ENCODE peak calls at places on chromosomes 13 and 19, in six cellular contexts. One of them, this sample, is unnamed.

GRCh38 chr19:11279505-11280236 is 16.3 kb upstream of the TSPAN16 start:
- DNase-seq in osteocyte: no peak
- DNase-seq in LHCN-M2: peak
- DNase-seq in stimulated activated CD8-positive, alpha-beta memory T cell treated with anti-CD3 and anti-CD28 coated beads, Interleukin-15, amount 100 ng/mL, for 24 hours: no peak
- DNase-seq in OCI-LY7: peak
- DNase-seq in RPMI7951: peak
- DNase-seq in this sample: peak

GRCh38 chr19:15213715-15214381 is 13.1 kb upstream of the NOTCH3 start:
- DNase-seq in osteocyte: no peak
- DNase-seq in LHCN-M2: peak
- DNase-seq in stimulated activated CD8-positive, alpha-beta memory T cell treated with anti-CD3 and anti-CD28 coated beads, Interleukin-15, amount 100 ng/mL, for 24 hours: no peak
- DNase-seq in OCI-LY7: no peak
- DNase-seq in RPMI7951: no peak
- DNase-seq in this sample: no peak

GRCh38 chr13:36789061-36789460 is 30.0 kb upstream of the RFXAP start:
- DNase-seq in osteocyte: no peak
- DNase-seq in LHCN-M2: no peak
- DNase-seq in stimulated activated CD8-positive, alpha-beta memory T cell treated with anti-CD3 and anti-CD28 coated beads, Interleukin-15, amount 100 ng/mL, for 24 hours: no peak
- DNase-seq in OCI-LY7: no peak
- DNase-seq in RPMI7951: no peak
- DNase-seq in this sample: peak

GRCh38 chr13:27001705-27002104 is 169.9 kb downstream of the USP12 start:
- DNase-seq in osteocyte: no peak
- DNase-seq in LHCN-M2: no peak
- DNase-seq in stimulated activated CD8-positive, alpha-beta memory T cell treated with anti-CD3 and anti-CD28 coated beads, Interleukin-15, amount 100 ng/mL, for 24 hours: no peak
- DNase-seq in OCI-LY7: peak
- DNase-seq in RPMI7951: no peak
- DNase-seq in this sample: no peak

GRCh38 chr13:93753639-93754038 is 527.0 kb downstream of the GPC6 start:
- DNase-seq in osteocyte: no peak
- DNase-seq in LHCN-M2: no peak
- DNase-seq in stimulated activated CD8-positive, alpha-beta memory T cell treated with anti-CD3 and anti-CD28 coated beads, Interleukin-15, amount 100 ng/mL, for 24 hours: no peak
- DNase-seq in OCI-LY7: no peak
- DNase-seq in RPMI7951: no peak
- DNase-seq in this sample: no peak

GRCh38 chr19:55482967-55483671 is 1.9 kb upstream of the NAT14 start:
- DNase-seq in osteocyte: no peak
- DNase-seq in LHCN-M2: no peak
- DNase-seq in stimulated activated CD8-positive, alpha-beta memory T cell treated with anti-CD3 and anti-CD28 coated beads, Interleukin-15, amount 100 ng/mL, for 24 hours: no peak
- DNase-seq in OCI-LY7: no peak
- DNase-seq in RPMI7951: no peak
- DNase-seq in this sample: no peak

GRCh38 chr19:41860419-41861097 is 503 bp downstream of the RPS19 start:
- DNase-seq in osteocyte: no peak
- DNase-seq in LHCN-M2: no peak
- DNase-seq in stimulated activated CD8-positive, alpha-beta memory T cell treated with anti-CD3 and anti-CD28 coated beads, Interleukin-15, amount 100 ng/mL, for 24 hours: no peak
- DNase-seq in OCI-LY7: peak
- DNase-seq in RPMI7951: no peak
- DNase-seq in this sample: no peak

GRCh38 chr13:71587778-71588177 is 279.2 kb downstream of the DACH1 start:
- DNase-seq in osteocyte: no peak
- DNase-seq in LHCN-M2: no peak
- DNase-seq in stimulated activated CD8-positive, alpha-beta memory T cell treated with anti-CD3 and anti-CD28 coated beads, Interleukin-15, amount 100 ng/mL, for 24 hours: no peak
- DNase-seq in OCI-LY7: no peak
- DNase-seq in RPMI7951: no peak
- DNase-seq in this sample: no peak

GRCh38 chr19:30437869-30438268 is 65.7 kb downstream of the ZNF536 start:
- DNase-seq in osteocyte: no peak
- DNase-seq in LHCN-M2: no peak
- DNase-seq in stimulated activated CD8-positive, alpha-beta memory T cell treated with anti-CD3 and anti-CD28 coated beads, Interleukin-15, amount 100 ng/mL, for 24 hours: no peak
- DNase-seq in OCI-LY7: no peak
- DNase-seq in RPMI7951: no peak
- DNase-seq in this sample: no peak

GRCh38 chr19:3249408-3249807 is 24.9 kb downstream of the CELF5 start:
- DNase-seq in osteocyte: no peak
- DNase-seq in LHCN-M2: no peak
- DNase-seq in stimulated activated CD8-positive, alpha-beta memory T cell treated with anti-CD3 and anti-CD28 coated beads, Interleukin-15, amount 100 ng/mL, for 24 hours: no peak
- DNase-seq in OCI-LY7: peak
- DNase-seq in RPMI7951: peak
- DNase-seq in this sample: peak

GRCh38 chr19:30420881-30421280 is 48.7 kb downstream of the ZNF536 start:
- DNase-seq in osteocyte: peak
- DNase-seq in LHCN-M2: no peak
- DNase-seq in stimulated activated CD8-positive, alpha-beta memory T cell treated with anti-CD3 and anti-CD28 coated beads, Interleukin-15, amount 100 ng/mL, for 24 hours: no peak
- DNase-seq in OCI-LY7: no peak
- DNase-seq in RPMI7951: no peak
- DNase-seq in this sample: no peak

GRCh38 chr13:113921763-113922162 is 52.1 kb downstream of the C13orf46 start:
- DNase-seq in osteocyte: no peak
- DNase-seq in LHCN-M2: no peak
- DNase-seq in stimulated activated CD8-positive, alpha-beta memory T cell treated with anti-CD3 and anti-CD28 coated beads, Interleukin-15, amount 100 ng/mL, for 24 hours: no peak
- DNase-seq in OCI-LY7: no peak
- DNase-seq in RPMI7951: no peak
- DNase-seq in this sample: no peak

GRCh38 chr13:67341406-67341805 is 111.3 kb upstream of the PCDH9 start:
- DNase-seq in osteocyte: no peak
- DNase-seq in LHCN-M2: no peak
- DNase-seq in stimulated activated CD8-positive, alpha-beta memory T cell treated with anti-CD3 and anti-CD28 coated beads, Interleukin-15, amount 100 ng/mL, for 24 hours: no peak
- DNase-seq in OCI-LY7: no peak
- DNase-seq in RPMI7951: no peak
- DNase-seq in this sample: no peak

GRCh38 chr19:53037101-53038097 is 7.1 kb upstream of the ERVV-2 start:
- DNase-seq in osteocyte: peak
- DNase-seq in LHCN-M2: peak
- DNase-seq in stimulated activated CD8-positive, alpha-beta memory T cell treated with anti-CD3 and anti-CD28 coated beads, Interleukin-15, amount 100 ng/mL, for 24 hours: no peak
- DNase-seq in OCI-LY7: no peak
- DNase-seq in RPMI7951: peak
- DNase-seq in this sample: no peak

GRCh38 chr19:35592226-35592625 is 6.3 kb downstream of the PMIS2 start:
- DNase-seq in osteocyte: no peak
- DNase-seq in LHCN-M2: peak
- DNase-seq in stimulated activated CD8-positive, alpha-beta memory T cell treated with anti-CD3 and anti-CD28 coated beads, Interleukin-15, amount 100 ng/mL, for 24 hours: no peak
- DNase-seq in OCI-LY7: peak
- DNase-seq in RPMI7951: peak
- DNase-seq in this sample: peak

GRCh38 chr19:36267061-36267845 is 52.3 kb downstream of the ZNF146 start:
- DNase-seq in osteocyte: no peak
- DNase-seq in LHCN-M2: no peak
- DNase-seq in stimulated activated CD8-positive, alpha-beta memory T cell treated with anti-CD3 and anti-CD28 coated beads, Interleukin-15, amount 100 ng/mL, for 24 hours: no peak
- DNase-seq in OCI-LY7: no peak
- DNase-seq in RPMI7951: no peak
- DNase-seq in this sample: no peak

GRCh38 chr13:51688937-51689336 is 104.7 kb downstream of the WDFY2 start:
- DNase-seq in osteocyte: no peak
- DNase-seq in LHCN-M2: no peak
- DNase-seq in stimulated activated CD8-positive, alpha-beta memory T cell treated with anti-CD3 and anti-CD28 coated beads, Interleukin-15, amount 100 ng/mL, for 24 hours: no peak
- DNase-seq in OCI-LY7: no peak
- DNase-seq in RPMI7951: peak
- DNase-seq in this sample: no peak

GRCh38 chr13:60013166-60013565 is 150.6 kb downstream of the DIAPH3 start:
- DNase-seq in osteocyte: no peak
- DNase-seq in LHCN-M2: no peak
- DNase-seq in stimulated activated CD8-positive, alpha-beta memory T cell treated with anti-CD3 and anti-CD28 coated beads, Interleukin-15, amount 100 ng/mL, for 24 hours: no peak
- DNase-seq in OCI-LY7: no peak
- DNase-seq in RPMI7951: no peak
- DNase-seq in this sample: no peak

GRCh38 chr13:38381840-38382239 is 32.2 kb downstream of the UFM1 start:
- DNase-seq in osteocyte: no peak
- DNase-seq in LHCN-M2: no peak
- DNase-seq in stimulated activated CD8-positive, alpha-beta memory T cell treated with anti-CD3 and anti-CD28 coated beads, Interleukin-15, amount 100 ng/mL, for 24 hours: no peak
- DNase-seq in OCI-LY7: no peak
- DNase-seq in RPMI7951: no peak
- DNase-seq in this sample: no peak

GRCh38 chr19:8500158-8500557 is 2.3 kb downstream of the PRAM1 start:
- DNase-seq in osteocyte: no peak
- DNase-seq in LHCN-M2: no peak
- DNase-seq in stimulated activated CD8-positive, alpha-beta memory T cell treated with anti-CD3 and anti-CD28 coated beads, Interleukin-15, amount 100 ng/mL, for 24 hours: no peak
- DNase-seq in OCI-LY7: no peak
- DNase-seq in RPMI7951: no peak
- DNase-seq in this sample: no peak

GRCh38 chr19:10503002-10503789 is at the start of gene KEAP1:
- DNase-seq in osteocyte: no peak
- DNase-seq in LHCN-M2: no peak
- DNase-seq in stimulated activated CD8-positive, alpha-beta memory T cell treated with anti-CD3 and anti-CD28 coated beads, Interleukin-15, amount 100 ng/mL, for 24 hours: no peak
- DNase-seq in OCI-LY7: peak
- DNase-seq in RPMI7951: peak
- DNase-seq in this sample: no peak

GRCh38 chr13:40503966-40504591 is 162.4 kb downstream of the FOXO1 start:
- DNase-seq in osteocyte: no peak
- DNase-seq in LHCN-M2: peak
- DNase-seq in stimulated activated CD8-positive, alpha-beta memory T cell treated with anti-CD3 and anti-CD28 coated beads, Interleukin-15, amount 100 ng/mL, for 24 hours: no peak
- DNase-seq in OCI-LY7: no peak
- DNase-seq in RPMI7951: peak
- DNase-seq in this sample: peak

GRCh38 chr19:16070366-16070990 is 5.8 kb upstream of the TPM4 start:
- DNase-seq in osteocyte: no peak
- DNase-seq in LHCN-M2: no peak
- DNase-seq in stimulated activated CD8-positive, alpha-beta memory T cell treated with anti-CD3 and anti-CD28 coated beads, Interleukin-15, amount 100 ng/mL, for 24 hours: no peak
- DNase-seq in OCI-LY7: peak
- DNase-seq in RPMI7951: peak
- DNase-seq in this sample: peak

GRCh38 chr19:38985262-38985661 is 9.7 kb upstream of the FBXO17 start:
- DNase-seq in osteocyte: no peak
- DNase-seq in LHCN-M2: no peak
- DNase-seq in stimulated activated CD8-positive, alpha-beta memory T cell treated with anti-CD3 and anti-CD28 coated beads, Interleukin-15, amount 100 ng/mL, for 24 hours: no peak
- DNase-seq in OCI-LY7: no peak
- DNase-seq in RPMI7951: no peak
- DNase-seq in this sample: no peak

GRCh38 chr19:48274938-48275337 is 5.1 kb downstream of the ZNF114 start:
- DNase-seq in osteocyte: no peak
- DNase-seq in LHCN-M2: no peak
- DNase-seq in stimulated activated CD8-positive, alpha-beta memory T cell treated with anti-CD3 and anti-CD28 coated beads, Interleukin-15, amount 100 ng/mL, for 24 hours: no peak
- DNase-seq in OCI-LY7: no peak
- DNase-seq in RPMI7951: peak
- DNase-seq in this sample: no peak

GRCh38 chr13:38044067-38044466 is 174.5 kb upstream of the TRPC4 start:
- DNase-seq in osteocyte: no peak
- DNase-seq in LHCN-M2: no peak
- DNase-seq in stimulated activated CD8-positive, alpha-beta memory T cell treated with anti-CD3 and anti-CD28 coated beads, Interleukin-15, amount 100 ng/mL, for 24 hours: no peak
- DNase-seq in OCI-LY7: no peak
- DNase-seq in RPMI7951: no peak
- DNase-seq in this sample: no peak

This sample was measured in Daoy.